ENCODE peak calls at places on chromosomes 2 and 18, in five cellular contexts. K is HepG2, C is HCT116, N is H1, S is K562. V is an unnamed sample.

GRCh38 chr2:221649045-221649444 is 76.9 kb upstream of the EPHA4 start:
- DNase-seq in N (no peak), S (no peak), C (no peak), K (no peak), V (no peak)

GRCh38 chr18:11004951-11005350 is 144.4 kb downstream of the PIEZO2 start:
- DNase-seq in N (no peak), C (no peak), S (no peak), K (no peak), V (no peak)

GRCh38 chr2:131153529-131153928 is 48.4 kb downstream of the PLEKHB2 start:
- DNase-seq in S (no peak), C (no peak), K (no peak), N (no peak), V (no peak)

GRCh38 chr18:50573679-50574078 is 13.8 kb downstream of the MAPK4 start:
- DNase-seq in N (no peak), K (no peak), S (no peak), C (no peak), V (no peak)

GRCh38 chr2:191687867-191688266 is 9.9 kb downstream of the NABP1 start:
- DNase-seq in S (no peak), C (no peak), K (no peak), N (no peak), V (no peak)

GRCh38 chr2:110802213-110802932 is 70.0 kb downstream of the ACOXL start:
- DNase-seq in C (no peak), K (no peak), S (no peak), N (no peak), V (no peak)

GRCh38 chr18:26056291-26056690 is 34.1 kb downstream of the SS18 start:
- DNase-seq in K (no peak), S (no peak), N (no peak), C (no peak), V (no peak)

GRCh38 chr2:46273919-46274318 is 23.3 kb upstream of the EPAS1 start:
- DNase-seq in N (no peak), C (no peak), S (no peak), K (no peak), V (no peak)

GRCh38 chr2:7373156-7373555 is 455.9 kb downstream of the RNF144A start:
- DNase-seq in N (no peak), C (no peak), K (no peak), S (no peak), V (no peak)

GRCh38 chr2:65481961-65482360 is 49.6 kb upstream of the SPRED2 start:
- DNase-seq in C (no peak), S (no peak), N (no peak), K (no peak), V (no peak)

GRCh38 chr2:84894131-84894586 is 11.3 kb upstream of the TMSB10 start:
- DNase-seq in K (no peak), S (no peak), N (peak), C (no peak), V (no peak)

GRCh38 chr2:60706021-60706420 is 50.0 kb upstream of the PAPOLG start:
- DNase-seq in C (no peak), S (no peak), N (no peak), K (no peak), V (no peak)

GRCh38 chr18:8479826-8480225 is 129.4 kb upstream of the RAB12 start:
- DNase-seq in K (no peak), C (no peak), N (no peak), S (no peak), V (no peak)

GRCh38 chr2:6814869-6815268 is 50.8 kb downstream of the CMPK2 start:
- DNase-seq in S (no peak), K (no peak), C (no peak), N (no peak), V (no peak)

GRCh38 chr18:11802160-11802559 is 49.1 kb upstream of the CHMP1B start:
- DNase-seq in K (no peak), S (no peak), N (no peak), C (no peak), V (no peak)

GRCh38 chr2:161139098-161139987 is 20.9 kb upstream of the TANK start:
- DNase-seq in S (no peak), C (no peak), K (no peak), N (no peak), V (no peak)

GRCh38 chr2:177363332-177363731 is 29.2 kb upstream of the AGPS start:
- DNase-seq in K (no peak), S (no peak), N (no peak), C (no peak), V (no peak)

GRCh38 chr2:185044323-185044874 is 446.1 kb downstream of the ZNF804A start:
- DNase-seq in C (no peak), S (no peak), K (no peak), N (no peak), V (no peak)
- TF ChIP-seq ZNF274 in C (no peak), S (no peak), K (no peak), N (no peak), V (no peak)

DNA sequence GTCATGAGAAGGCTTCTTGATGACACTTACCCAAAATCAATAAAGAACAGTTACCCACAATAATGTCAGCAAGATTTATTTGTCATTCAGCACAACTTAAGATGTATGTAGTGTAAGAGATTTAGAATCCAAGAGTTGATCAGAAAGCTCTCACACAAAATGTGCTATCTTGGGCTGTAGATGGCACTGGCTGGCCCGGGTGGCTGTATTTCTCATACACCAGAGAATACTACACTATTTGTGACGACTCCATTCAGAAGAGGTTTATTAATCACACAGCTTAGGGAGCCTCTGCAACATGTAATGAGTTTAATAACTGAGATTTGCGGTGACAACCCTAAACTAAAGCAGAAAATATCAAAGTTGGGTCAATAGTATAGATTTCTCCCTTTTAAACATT is 530.4 kb upstream of the KLHL29 start:
- DNase-seq in N (no peak), S (no peak), K (no peak), C (no peak), V (no peak)
- TF ChIP-seq CEBPB in N (no peak), S (no peak), K (no peak), C (no peak), V (no peak)

GRCh38 chr18:13374468-13375301 is 156.1 kb downstream of the LDLRAD4 start:
- DNase-seq in K (no peak), S (no peak), N (no peak), C (no peak), V (no peak)
- TF ChIP-seq ZNF274 in K (no peak), S (no peak), N (no peak), C (no peak), V (no peak)

GRCh38 chr2:138536302-138536701 is 34.7 kb downstream of the SPOPL start:
- DNase-seq in C (no peak), K (no peak), S (no peak), N (no peak), V (peak)
- TF ChIP-seq CEBPB in C (no peak), K (no peak), S (no peak), N (no peak), V (no peak)

GRCh38 chr18:9876867-9877654 is 8.7 kb upstream of the TXNDC2 start:
- DNase-seq in N (no peak), S (peak), K (peak), C (peak), V (no peak)
- TF ChIP-seq ZNF274 in N (no peak), S (no peak), K (no peak), C (no peak), V (no peak)

GRCh38 chr18:892316-892715 is 12.4 kb upstream of the ADCYAP1 start:
- DNase-seq in N (no peak), S (no peak), C (no peak), K (no peak), V (no peak)
- TF ChIP-seq CEBPB in N (no peak), S (no peak), C (no peak), K (no peak), V (no peak)

DNA sequence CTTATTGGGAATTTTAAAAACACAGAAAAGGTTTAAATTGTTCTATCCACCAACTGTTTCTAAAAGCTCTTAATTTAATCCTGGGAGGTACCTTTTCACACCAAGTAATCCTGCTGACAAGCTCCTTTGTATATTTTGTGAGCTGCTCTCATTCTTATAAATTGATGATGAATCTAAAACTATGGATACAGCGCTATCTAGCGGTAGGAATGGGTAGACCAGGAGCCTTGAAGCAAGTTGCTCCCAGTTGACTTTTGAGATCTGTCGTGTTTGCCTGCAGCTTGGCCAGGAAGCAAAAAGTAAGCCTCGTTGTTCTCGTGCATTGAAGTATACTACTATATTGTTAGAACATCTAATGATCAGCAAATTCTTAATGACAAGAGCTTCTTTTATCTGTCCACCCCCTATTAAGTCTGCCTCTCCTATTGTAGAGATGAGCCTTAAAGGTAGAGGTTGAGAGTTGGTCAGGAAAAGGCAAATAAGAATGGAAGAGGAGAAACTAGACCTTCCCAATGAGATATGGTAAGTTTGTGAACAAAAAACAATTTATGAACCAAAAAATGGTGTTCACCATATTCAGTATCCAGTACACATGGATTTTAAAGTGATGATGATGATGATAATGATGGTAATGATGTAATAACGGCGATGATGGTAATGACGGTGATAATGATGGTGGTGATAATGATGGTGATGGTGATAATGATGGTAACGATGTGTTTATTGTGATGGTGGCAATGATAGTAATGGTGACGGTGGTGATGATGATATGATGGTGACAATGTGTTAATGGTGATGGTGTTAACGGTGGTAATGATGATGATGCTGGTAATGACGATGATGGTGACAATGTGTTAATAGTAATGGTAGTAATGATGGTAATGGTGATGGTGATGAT is 212.1 kb upstream of the NCKAP5 start:
- DNase-seq in C (peak), N (peak), K (peak), S (peak), V (peak)
- TF ChIP-seq ZNF274 in C (no peak), N (no peak), K (no peak), S (no peak), V (no peak)